ENCODE peak calls at places on chromosomes 3 and 15, in six cellular contexts. S is OCI-LY7, X is A549, L is fibroblast of lung, W is GM23248, A is mesenchymal stem cell. O is an unnamed sample.

GRCh38 chr3:17639257-17639656 is 103.2 kb downstream of the TBC1D5 start:
- DNase-seq in S (no peak), X (no peak), L (peak; percentile 77), W (peak; percentile 79), A (peak; percentile 80), O (peak; percentile 58)

GRCh38 chr3:88203537-88204143 is 53.9 kb downstream of the C3orf38 start:
- DNase-seq in S (peak; percentile 67), X (peak; percentile 25), L (peak; percentile 52), W (peak; percentile 73), A (peak; percentile 70), O (peak; percentile 42)

GRCh38 chr3:122773856-122774535 is 19.6 kb downstream of the HSPBAP1 start:
- DNase-seq in S (peak; percentile 16), X (no peak), L (no peak), W (no peak), A (no peak), O (no peak)

GRCh38 chr3:172982731-172983364 is 158.2 kb downstream of the SPATA16 start:
- DNase-seq in S (no peak), X (no peak), L (no peak), W (peak; percentile 4), A (no peak), O (no peak)

GRCh38 chr3:105366302-105367062 is at the start of gene ALCAM:
- DNase-seq in S (peak; percentile 91), X (peak; percentile 82), L (peak; percentile 100), W (peak; percentile 100), A (peak; percentile 99), O (peak; percentile 99)

GRCh38 chr3:78976200-78976599 is 791.6 kb downstream of the ROBO1 start:
- DNase-seq in S (no peak), X (no peak), L (no peak), W (no peak), A (no peak), O (no peak)

GRCh38 chr15:25394893-25395292 is 43.9 kb downstream of the UBE3A start:
- DNase-seq in S (no peak), X (no peak), L (no peak), W (no peak), A (no peak), O (no peak)

GRCh38 chr3:196339493-196340254 is 1.5 kb upstream of the TM4SF19 start:
- DNase-seq in S (no peak), X (no peak), L (peak; percentile 73), W (peak; percentile 60), A (peak; percentile 87), O (peak; percentile 53)

GRCh38 chr15:59268199-59268979 is 61.7 kb downstream of the LDHAL6B start:
- DNase-seq in S (no peak), X (no peak), L (peak; percentile 83), W (peak; percentile 76), A (peak; percentile 57), O (peak; percentile 79)

GRCh38 chr3:58234516-58234931 is 3.1 kb upstream of the ABHD6 start:
- DNase-seq in S (no peak), X (peak; percentile 21), L (peak; percentile 45), W (peak; percentile 73), A (peak; percentile 64), O (peak; percentile 61)

GRCh38 chr3:149535395-149535685 is 60.8 kb downstream of the TM4SF4 start:
- DNase-seq in S (no peak), X (no peak), L (no peak), W (peak; percentile 70), A (no peak), O (no peak)
- H3K4me2 ChIP-seq in S (no peak overlapping the region), X (peak overlapping the region; percentile 90), L (peak overlapping the region; percentile 75), W (peak overlapping the region; percentile 69), A (no peak overlapping the region), O (peak overlapping the region; percentile 22)

GRCh38 chr3:141454906-141455602 is 31.8 kb upstream of the RASA2 start:
- DNase-seq in S (peak; percentile 83), X (peak; percentile 95), L (peak; percentile 83), W (peak; percentile 92), A (peak; percentile 86), O (peak; percentile 79)

GRCh38 chr3:141457624-141458236 is 29.1 kb upstream of the RASA2 start:
- DNase-seq in S (no peak), X (no peak), L (peak; percentile 59), W (peak; percentile 52), A (no peak), O (no peak)

GRCh38 chr3:141454055-141454454 is 32.8 kb upstream of the RASA2 start:
- DNase-seq in S (no peak), X (no peak), L (no peak), W (no peak), A (no peak), O (no peak)

GRCh38 chr3:141456328-141456689 is 30.5 kb upstream of the RASA2 start:
- DNase-seq in S (no peak), X (no peak), L (no peak), W (peak; percentile 99), A (no peak), O (no peak)

DNA sequence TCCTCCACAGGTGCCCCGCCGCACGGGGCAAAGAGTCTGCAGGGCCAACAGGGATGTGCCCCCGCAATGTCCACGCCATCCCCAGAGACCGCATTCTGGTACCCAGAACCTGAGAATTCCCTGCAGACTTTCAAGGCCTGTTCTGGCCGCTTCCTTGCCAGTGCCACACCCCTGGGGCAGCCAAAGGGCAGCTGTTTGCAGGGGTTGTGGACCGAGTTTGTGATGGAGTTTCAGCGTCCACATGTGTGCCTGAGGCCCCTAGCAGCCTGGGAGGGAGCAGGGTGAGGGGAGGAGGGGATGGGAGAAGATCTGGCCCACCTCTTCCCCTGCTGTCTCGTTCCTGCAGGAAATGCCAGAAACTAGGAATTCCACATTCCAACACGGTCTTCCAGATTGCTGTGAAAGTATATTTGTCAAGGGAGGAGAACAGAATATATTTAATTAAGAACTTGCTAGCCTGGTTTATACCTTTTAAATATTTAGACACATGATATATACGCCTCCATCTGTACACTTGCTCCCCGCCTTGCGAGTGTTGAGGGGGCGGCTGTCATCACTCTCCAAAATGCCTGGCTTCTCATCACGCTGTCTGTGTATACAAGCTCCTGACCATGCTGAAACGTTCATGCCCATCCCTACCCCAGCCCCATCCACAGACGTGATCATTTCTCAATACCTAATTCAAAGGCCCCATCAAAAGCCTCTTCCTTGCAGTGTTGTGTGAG is 31.1 kb upstream of the RASA2 start:
- DNase-seq in S (no peak), X (no peak), L (no peak), W (peak; percentile 40), A (no peak), O (no peak)
- H3K4me2 ChIP-seq in S (no peak overlapping the region), X (no peak overlapping the region), L (peak overlapping the region; percentile 54), W (peak overlapping the region; percentile 78), A (no peak overlapping the region), O (no peak overlapping the region)

DNA sequence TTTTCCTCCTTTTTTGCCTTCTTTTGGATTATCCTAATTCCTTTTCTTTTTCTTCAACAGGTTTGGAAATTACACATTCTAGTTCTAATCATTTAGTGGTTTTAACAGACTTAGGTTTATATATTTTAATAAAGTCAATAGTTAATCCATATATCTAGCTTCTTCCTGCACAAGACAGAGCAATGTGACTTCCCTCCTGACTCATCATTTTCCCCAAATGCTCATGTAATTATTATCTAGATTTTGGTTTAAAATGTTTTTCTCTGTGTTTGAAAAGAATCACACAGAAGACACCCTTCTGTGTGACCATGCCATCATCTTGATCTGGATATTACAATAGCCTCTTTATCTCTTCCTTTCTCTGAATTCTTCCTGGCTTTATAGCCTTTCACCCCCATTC is 28.6 kb upstream of the SSR3 start:
- DNase-seq in S (no peak), X (no peak), L (no peak), W (no peak), A (no peak), O (no peak)
- H3K4me2 ChIP-seq in S (no peak overlapping the region), X (no peak overlapping the region), L (no peak overlapping the region), W (no peak overlapping the region), A (no peak overlapping the region), O (no peak overlapping the region)

GRCh38 chr15:87478688-87479072 is 777.9 kb downstream of the NTRK3 start:
- DNase-seq in S (no peak), X (no peak), L (no peak), W (no peak), A (no peak), O (no peak)

GRCh38 chr15:87483468-87483867 is 773.1 kb downstream of the NTRK3 start:
- DNase-seq in S (no peak), X (no peak), L (no peak), W (no peak), A (no peak), O (no peak)

GRCh38 chr15:87477056-87477455 is 779.5 kb downstream of the NTRK3 start:
- DNase-seq in S (no peak), X (no peak), L (no peak), W (no peak), A (no peak), O (no peak)

DNA sequence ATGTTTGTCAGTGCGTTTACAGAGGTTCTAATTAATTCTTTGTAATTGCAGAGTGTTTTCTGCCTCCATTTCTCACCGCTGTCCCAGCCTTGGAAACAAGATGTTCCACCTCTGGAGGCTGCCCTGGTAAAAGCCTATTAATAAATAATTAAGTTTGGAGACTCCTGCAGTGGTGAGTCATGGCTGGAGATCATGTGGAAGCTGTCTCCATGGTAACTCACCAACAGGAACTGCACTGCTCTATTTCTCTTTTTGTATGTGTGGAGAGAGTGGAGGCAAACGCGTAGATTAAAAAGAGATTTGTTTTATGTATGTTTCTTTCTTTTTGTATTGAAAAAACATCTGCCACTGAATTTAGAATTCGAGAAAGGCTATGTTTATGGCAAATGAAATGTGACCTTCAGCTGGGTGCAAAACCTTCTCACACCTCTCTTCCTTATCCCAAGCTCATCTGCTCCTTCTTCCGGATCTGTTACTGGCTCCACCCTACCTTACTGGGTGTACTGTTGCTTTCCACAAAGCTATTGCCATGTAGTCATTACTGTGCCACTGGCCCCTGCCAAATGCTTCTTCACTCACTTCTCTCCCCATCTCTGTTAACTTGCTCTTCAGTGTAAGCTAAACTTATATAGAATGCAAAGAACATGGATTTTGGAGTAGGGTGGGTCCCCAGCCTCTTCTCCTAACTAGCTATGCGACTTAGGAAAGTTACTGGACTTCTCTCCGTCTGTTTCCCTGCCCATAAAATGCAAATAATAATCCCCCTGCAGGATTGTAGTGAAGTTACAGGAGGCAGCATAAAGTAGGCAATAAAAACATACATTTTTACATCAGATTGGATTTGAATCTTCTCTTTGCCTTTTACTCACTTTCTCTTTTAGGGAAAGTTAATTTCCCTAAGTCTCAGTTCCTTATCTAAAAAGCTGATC is 778.5 kb downstream of the NTRK3 start:
- DNase-seq in S (no peak), X (peak; percentile 58), L (peak; percentile 90), W (peak; percentile 74), A (peak; percentile 94), O (peak; percentile 85)
- H3K4me2 ChIP-seq in S (no peak overlapping the region), X (peak overlapping the region; percentile 58), L (peak overlapping the region; percentile 40), W (no peak overlapping the region), A (peak overlapping the region; percentile 78), O (peak overlapping the region; percentile 56)